ENCODE peak calls at places on chromosome 21, in nine cellular contexts. F is OCI-LY7, T is tibial nerve, G is BE2C, M is IMR-90, R is A549, V is suprapubic skin, Q is Panc1, L is right lobe of liver. C is an unnamed sample.
A peak's percentile ranks its signal among the peaks of the same experiment; 100 is the strongest.

GRCh38 chr21:34311561-34312330 is 52.1 kb upstream of the KCNE2 start:
- DNase-seq in F (no peak), V (no peak), L (no peak), M (no peak), G (no peak), Q (no peak), R (no peak), T (no peak), C (no peak)

GRCh38 chr21:32113486-32113885 is 165.4 kb downstream of the MIS18A start:
- DNase-seq in V (no peak), M (no peak), G (no peak), L (no peak), Q (no peak), R (no peak), F (no peak), T (no peak), C (no peak)

GRCh38 chr21:31273278-31273677 is 70.8 kb downstream of the TIAM1 start:
- DNase-seq in G (no peak), T (no peak), R (no peak), F (no peak), V (no peak), L (no peak), Q (no peak), M (no peak), C (no peak)

GRCh38 chr21:15514073-15514946 is 215.5 kb upstream of the USP25 start:
- DNase-seq in M (no peak), Q (no peak), R (no peak), L (no peak), G (no peak), F (peak; percentile 84), V (no peak), T (no peak), C (no peak)

GRCh38 chr21:17732306-17732705 is 86.8 kb downstream of the C21orf91 start:
- DNase-seq in T (no peak), F (no peak), Q (no peak), V (no peak), G (peak; percentile 29), L (no peak), M (peak; percentile 5), R (no peak), C (no peak)

GRCh38 chr21:28436286-28436932 is 556.3 kb downstream of the LTN1 start:
- DNase-seq in Q (no peak), V (no peak), R (no peak), T (no peak), L (no peak), G (peak; percentile 18), M (peak; percentile 77), F (no peak), C (no peak)

GRCh38 chr21:34846601-34847112 is 177.9 kb downstream of the CLIC6 start:
- DNase-seq in L (no peak), T (no peak), F (no peak), M (peak; percentile 89), R (peak; percentile 18), G (no peak), V (peak; percentile 69), Q (no peak), C (peak; percentile 54)

GRCh38 chr21:23127973-23128372 is 2129.8 kb downstream of the NCAM2 start:
- DNase-seq in R (no peak), L (no peak), F (no peak), V (no peak), T (no peak), M (no peak), G (no peak), Q (no peak), C (no peak)

GRCh38 chr21:32350981-32351380 is 41.8 kb downstream of the URB1 start:
- DNase-seq in R (no peak), G (no peak), L (peak; percentile 8), V (no peak), Q (no peak), T (no peak), M (no peak), F (no peak), C (no peak)

GRCh38 chr21:23936224-23936623 is 1671.1 kb downstream of the MRPL39 start:
- DNase-seq in V (no peak), R (no peak), G (peak; percentile 57), T (peak; percentile 18), L (no peak), Q (no peak), M (peak; percentile 48), F (no peak), C (no peak)

GRCh38 chr21:35075546-35075945 is 26.4 kb upstream of the RUNX1 start:
- DNase-seq in T (peak; percentile 22), R (no peak), Q (no peak), L (no peak), G (no peak), F (no peak), V (no peak), M (peak; percentile 82), C (no peak)

DNA sequence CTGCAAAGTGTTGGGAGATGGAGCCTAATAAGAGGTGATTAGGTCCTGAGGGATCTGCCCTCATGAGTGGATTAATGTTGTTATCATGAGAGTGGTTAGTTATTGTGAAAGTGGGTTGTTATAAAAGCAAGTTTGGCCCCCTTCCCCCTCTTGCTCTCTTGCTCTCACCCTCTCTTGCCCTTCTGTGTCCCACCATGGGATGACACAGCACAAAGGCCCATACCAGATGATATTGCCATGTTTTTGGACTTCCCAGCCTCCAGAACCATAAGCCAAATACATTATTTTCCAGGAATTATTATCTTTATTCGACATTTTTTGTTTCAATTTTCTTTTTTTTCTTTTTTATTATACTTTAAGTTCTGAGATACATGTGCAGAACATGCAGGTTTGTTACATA is 41.4 kb upstream of the IGSF5 start:
- DNase-seq in M (no peak), G (no peak), R (no peak), T (no peak), Q (no peak), V (no peak), L (no peak), F (no peak), C (no peak)
- H3K4me1 ChIP-seq in M (no peaks in the 10 kb centered on the region), G (no peaks in the 10 kb centered on the region), R (no peaks in the 10 kb centered on the region), T (no peaks in the 10 kb centered on the region), Q (no peaks in the 10 kb centered on the region), V (no peaks in the 10 kb centered on the region), L (no peaks in the 10 kb centered on the region), F (no peaks in the 10 kb centered on the region), C (no peaks in the 10 kb centered on the region)

GRCh38 chr21:41612674-41613250 is 104.8 kb upstream of the TMPRSS2 start:
- DNase-seq in M (peak; percentile 90), G (peak; percentile 52), V (peak; percentile 93), T (peak; percentile 76), L (peak; percentile 57), R (peak; percentile 50), F (peak; percentile 41), Q (no peak), C (peak; percentile 63)
- TF ChIP-seq CTCF in M (peak; percentile 73), G (peak; percentile 56), V (peak; percentile 10), T (peak; percentile 64), L (peak; percentile 76), R (peak; percentile 65), F (peak; percentile 77), Q (peak; percentile 85), C (peak; percentile 35)

GRCh38 chr21:45114072-45114471 is 39.7 kb downstream of the ADARB1 start:
- DNase-seq in T (no peak), V (no peak), Q (no peak), M (no peak), G (no peak), L (no peak), R (no peak), F (no peak), C (no peak)
- H3K4me1 ChIP-seq in T (peaks cover 26% of the 10 kb centered on the region), V (peaks cover 28% of the 10 kb centered on the region), Q (no peaks in the 10 kb centered on the region), M (peaks cover 16% of the 10 kb centered on the region), G (peaks cover 10% of the 10 kb centered on the region), L (no peaks in the 10 kb centered on the region), R (no peaks in the 10 kb centered on the region), F (peaks cover 41% of the 10 kb centered on the region), C (peaks cover 22% of the 10 kb centered on the region)

DNA sequence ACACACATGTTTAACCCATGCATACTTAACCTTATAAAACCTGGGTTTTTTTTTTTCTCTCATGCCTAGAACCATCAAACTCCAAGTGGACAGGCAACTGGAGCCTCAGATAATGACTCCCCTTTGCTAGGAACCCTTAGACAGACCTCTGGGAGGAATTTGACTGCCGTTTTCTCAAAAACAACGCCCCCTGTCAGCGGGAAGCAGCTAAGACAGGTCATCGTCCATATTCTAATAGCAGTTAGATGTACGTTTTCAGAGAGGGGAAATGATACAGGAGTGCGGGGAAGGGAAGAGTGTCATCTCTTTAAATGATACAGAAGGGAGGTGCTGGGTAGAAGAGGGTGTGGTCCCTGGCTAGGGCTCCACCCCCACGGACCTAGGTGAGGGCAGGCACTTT is 34.7 kb downstream of the LRRC3 start:
- DNase-seq in M (no peak), T (no peak), Q (no peak), R (no peak), L (no peak), G (no peak), F (no peak), V (no peak), C (no peak)
- TF ChIP-seq CTCF in M (no peak), T (no peak), Q (no peak), R (no peak), L (no peak), G (peak; percentile 25), F (peak; percentile 60), V (no peak), C (no peak)

GRCh38 chr21:37443683-37444082 is 77.1 kb downstream of the DYRK1A start:
- DNase-seq in G (no peak), M (no peak), L (no peak), T (no peak), R (no peak), V (no peak), Q (no peak), F (no peak), C (no peak)

GRCh38 chr21:37447288-37447936 is 80.8 kb downstream of the DYRK1A start:
- DNase-seq in L (no peak), M (no peak), F (no peak), Q (no peak), G (no peak), R (no peak), V (no peak), T (no peak), C (no peak)

GRCh38 chr21:37446552-37446951 is 80.0 kb downstream of the DYRK1A start:
- DNase-seq in V (no peak), R (no peak), Q (no peak), F (no peak), M (no peak), L (no peak), T (no peak), G (no peak), C (no peak)

GRCh38 chr21:37449302-37449937 is 82.8 kb downstream of the DYRK1A start:
- DNase-seq in F (no peak), M (no peak), Q (no peak), T (no peak), R (no peak), L (no peak), V (no peak), G (no peak), C (no peak)

GRCh38 chr21:37445228-37445627 is 78.7 kb downstream of the DYRK1A start:
- DNase-seq in Q (no peak), R (no peak), G (no peak), V (no peak), M (peak; percentile 62), L (no peak), T (no peak), F (no peak), C (no peak)
- H3K4me1 ChIP-seq in Q (peaks cover 6% of the 10 kb centered on the region), R (peaks cover 30% of the 10 kb centered on the region), G (peaks cover 9% of the 10 kb centered on the region), V (peaks cover 40% of the 10 kb centered on the region), M (peaks cover 14% of the 10 kb centered on the region), L (peaks cover 8% of the 10 kb centered on the region), T (peaks cover 67% of the 10 kb centered on the region), F (no peaks in the 10 kb centered on the region), C (peaks cover 37% of the 10 kb centered on the region)

GRCh38 chr21:30072496-30072895 is 94.1 kb downstream of the CLDN17 start:
- DNase-seq in F (no peak), R (no peak), Q (no peak), T (no peak), M (no peak), V (no peak), G (no peak), L (no peak), C (no peak)
- TF ChIP-seq CTCF in F (peak; percentile 12), R (no peak), Q (no peak), T (no peak), M (no peak), V (peak; percentile 6), G (no peak), L (no peak), C (no peak)